ENCODE peak calls at places on chromosomes 12 and 14, in eight cellular contexts. B, C, D, Y, P, N, T and S are unnamed samples. For H3K4me1, the result is how much of the 10 kb centered on the place peaks cover.

GRCh38 chr14:94509356-94509755 is at the start of gene SERPINA12:
- DNase-seq in B (no peak), T (no peak), D (no peak), P (no peak), N (no peak), C (no peak), Y (no peak), S (no peak)

GRCh38 chr14:59097681-59098080 is 90.8 kb upstream of the DAAM1 start:
- DNase-seq in N (no peak), D (no peak), B (no peak), P (peak), C (no peak), T (no peak), Y (no peak), S (no peak)

GRCh38 chr12:110992909-110993308 is 72.5 kb upstream of the MYL2 start:
- DNase-seq in N (no peak), P (no peak), C (no peak), Y (no peak), D (no peak), B (no peak), T (no peak), S (no peak)

GRCh38 chr12:89836026-89836425 is 127.4 kb upstream of the ATP2B1 start:
- DNase-seq in N (no peak), B (no peak), P (peak), T (no peak), C (no peak), D (no peak), Y (no peak), S (no peak)

GRCh38 chr12:70151993-70152392 is 91.2 kb upstream of the CNOT2 start:
- DNase-seq in T (no peak), P (no peak), B (no peak), D (no peak), C (no peak), Y (no peak), N (no peak), S (no peak)

GRCh38 chr12:39426636-39427245 is 16.2 kb downstream of the KIF21A start:
- DNase-seq in C (no peak), N (no peak), Y (no peak), T (no peak), B (no peak), D (peak), P (no peak), S (no peak)

GRCh38 chr12:85828576-85828975 is 7.6 kb downstream of the RASSF9 start:
- DNase-seq in C (no peak), Y (no peak), B (no peak), D (no peak), T (no peak), P (no peak), N (no peak), S (no peak)

GRCh38 chr12:124240493-124240892 is 54.4 kb upstream of the RFLNA start:
- DNase-seq in B (no peak), N (no peak), C (no peak), P (peak), Y (no peak), T (no peak), D (no peak), S (no peak)

GRCh38 chr12:19967486-19967885 is 400.9 kb upstream of the PDE3A start:
- DNase-seq in T (peak), C (no peak), P (peak), N (peak), Y (no peak), B (no peak), D (peak), S (no peak)

GRCh38 chr14:63473194-63473788 is 69.9 kb downstream of the PPP2R5E start:
- DNase-seq in N (no peak), D (peak), P (no peak), Y (no peak), T (no peak), B (no peak), C (no peak), S (no peak)

GRCh38 chr12:46267618-46268348 is 1.1 kb downstream of the SLC38A1 start:
- DNase-seq in B (no peak), T (peak), P (peak), N (peak), Y (no peak), D (peak), C (no peak), S (peak)

GRCh38 chr12:50256761-50257160 is 26.6 kb downstream of the LIMA1 start:
- DNase-seq in D (no peak), B (no peak), C (no peak), Y (no peak), T (peak), N (no peak), P (no peak), S (no peak)

GRCh38 chr12:54555670-54556257 is 6.4 kb downstream of the PDE1B start:
- DNase-seq in D (no peak), C (no peak), Y (no peak), T (no peak), B (no peak), P (no peak), N (no peak), S (no peak)

DNA sequence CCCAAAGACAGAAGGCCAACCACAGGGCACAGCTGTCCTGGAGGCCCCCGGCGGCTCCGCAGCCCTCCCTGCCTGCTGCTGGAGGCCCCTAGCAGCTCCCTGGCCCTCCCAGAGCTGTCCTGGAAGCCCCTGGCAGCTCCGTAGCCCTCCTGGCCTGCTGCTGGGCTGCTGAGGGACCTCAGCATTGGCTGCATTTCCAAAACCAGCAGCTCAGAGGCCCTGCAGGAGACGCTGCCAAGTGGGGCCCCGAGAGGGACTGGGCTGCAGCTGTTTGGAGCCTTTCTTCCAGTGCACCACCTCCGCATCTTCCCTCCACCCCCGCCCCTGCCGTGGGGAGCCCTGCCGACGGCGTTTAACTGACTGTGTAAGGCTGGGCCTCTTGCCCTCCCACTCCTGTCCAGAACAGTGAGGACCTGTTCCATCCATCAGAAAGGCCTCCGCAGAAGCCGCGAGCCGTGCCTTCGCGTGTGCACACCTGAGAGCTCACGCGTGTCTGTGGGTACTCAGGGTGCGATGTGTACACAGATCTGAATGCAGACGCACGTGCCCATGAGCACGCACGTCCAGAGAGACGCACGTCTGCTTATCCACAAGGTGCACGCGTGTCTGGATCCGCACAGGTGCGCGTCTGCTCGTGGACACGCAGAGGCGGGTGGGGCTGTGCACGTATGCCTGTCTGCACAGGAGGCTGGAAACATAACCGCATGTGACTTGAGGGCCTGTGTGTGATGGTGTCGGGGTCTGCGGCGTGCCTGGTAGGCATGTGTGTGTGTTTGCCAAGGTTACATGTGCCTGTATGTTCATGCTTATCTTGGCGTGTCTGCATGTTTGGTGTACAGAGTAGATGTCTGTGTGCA is 57.0 kb upstream of the FBRSL1 start:
- DNase-seq in P (peak), N (no peak), T (no peak), Y (peak), C (no peak), B (no peak), D (peak), S (no peak)
- H3K27ac ChIP-seq in P (no peak), N (no peak), T (no peak), Y (no peak), C (no peak), B (no peak), D (no peak), S (no peak)

GRCh38 chr14:100106260-100106659 is 41.0 kb downstream of the EVL start:
- DNase-seq in Y (no peak), T (no peak), N (no peak), D (no peak), C (peak), P (no peak), B (peak), S (no peak)
- H3K4me1 ChIP-seq in Y (under half), T (under half), N (under half), D (under half), C (under half), P (under half), B (half or more), S (under half)

GRCh38 chr12:96710127-96710745 is 196.8 kb upstream of the NEDD1 start:
- DNase-seq in B (no peak), D (no peak), T (peak), C (no peak), Y (no peak), N (no peak), P (no peak), S (no peak)
- TF ChIP-seq CTCF in B (no peak), D (no peak), T (peak), C (no peak), Y (no peak), N (no peak), P (no peak), S (no peak)

DNA sequence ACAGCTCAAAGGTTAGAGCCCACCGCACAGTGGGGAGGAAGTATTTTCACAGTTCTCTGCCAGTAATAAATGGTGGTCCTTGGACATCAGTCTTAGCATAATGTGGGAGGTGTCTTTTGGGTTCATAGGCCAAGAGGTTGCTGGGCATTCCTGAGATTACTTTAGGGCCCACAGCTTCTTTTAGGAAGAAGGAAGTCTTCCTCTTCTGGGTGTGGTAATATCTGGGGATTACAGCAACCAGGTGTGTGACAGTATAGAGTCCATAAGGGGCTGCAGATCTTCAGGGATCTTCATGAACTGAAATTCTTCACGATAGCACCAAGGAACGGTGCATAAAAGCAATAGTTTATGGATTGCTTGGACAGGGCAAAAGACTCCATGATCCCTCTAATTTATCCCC is 56.2 kb upstream of the PTGR2 start:
- DNase-seq in D (no peak), B (no peak), P (no peak), C (no peak), Y (no peak), T (no peak), N (no peak), S (no peak)
- H3K27ac ChIP-seq in D (peak), B (peak), P (no peak), C (peak), Y (peak), T (peak), N (no peak), S (peak)

GRCh38 chr12:131275824-131276223 is 322.1 kb downstream of the ADGRD1 start:
- DNase-seq in D (no peak), Y (peak), T (no peak), N (no peak), B (no peak), P (no peak), C (no peak), S (no peak)

GRCh38 chr12:131273291-131273845 is 319.7 kb downstream of the ADGRD1 start:
- DNase-seq in Y (no peak), N (no peak), B (no peak), P (no peak), C (no peak), T (no peak), D (no peak), S (no peak)

GRCh38 chr12:131276501-131277185 is 322.9 kb downstream of the ADGRD1 start:
- DNase-seq in C (peak), Y (peak), N (no peak), P (no peak), B (peak), D (no peak), T (no peak), S (no peak)

GRCh38 chr12:131274061-131274460 is 320.4 kb downstream of the ADGRD1 start:
- DNase-seq in Y (peak), D (no peak), C (no peak), T (no peak), B (no peak), N (no peak), P (no peak), S (no peak)

GRCh38 chr12:131274906-131275305 is 321.2 kb downstream of the ADGRD1 start:
- DNase-seq in P (no peak), N (no peak), B (no peak), D (no peak), C (no peak), Y (peak), T (no peak), S (no peak)
- H3K4me1 ChIP-seq in P (under half), N (under half), B (under half), D (under half), C (under half), Y (under half), T (under half), S (under half)